ENCODE peak calls at places on chromosomes 2 and 18, in nine cellular contexts. One of them, this sample, is unnamed.

GRCh38 chr2:28387082-28387960 is 5.3 kb upstream of the FOSL2 start:
- DNase-seq in tibial artery: no peak
- DNase-seq in right lobe of liver: no peak
- DNase-seq in psoas muscle: no peak
- DNase-seq in upper lobe of right lung: no peak
- DNase-seq in A549: no peak
- DNase-seq in trophoblast cell: no peak
- DNase-seq in CD8-positive, alpha-beta memory T cell: no peak
- DNase-seq in tibial nerve: no peak
- DNase-seq in this sample: no peak

GRCh38 chr2:124816007-124816406 is 790.9 kb downstream of the CNTNAP5 start:
- DNase-seq in tibial artery: no peak
- DNase-seq in right lobe of liver: no peak
- DNase-seq in psoas muscle: no peak
- DNase-seq in upper lobe of right lung: no peak
- DNase-seq in A549: no peak
- DNase-seq in trophoblast cell: no peak
- DNase-seq in CD8-positive, alpha-beta memory T cell: no peak
- DNase-seq in tibial nerve: no peak
- DNase-seq in this sample: no peak

GRCh38 chr2:12317853-12318426 is 398.8 kb upstream of the TRIB2 start:
- DNase-seq in tibial artery: peak; percentile 75
- DNase-seq in right lobe of liver: no peak
- DNase-seq in psoas muscle: no peak
- DNase-seq in upper lobe of right lung: no peak
- DNase-seq in A549: no peak
- DNase-seq in trophoblast cell: peak; percentile 69
- DNase-seq in CD8-positive, alpha-beta memory T cell: no peak
- DNase-seq in tibial nerve: no peak
- DNase-seq in this sample: no peak

GRCh38 chr2:227147023-227147422 is 17.0 kb downstream of the COL4A4 start:
- DNase-seq in tibial artery: no peak
- DNase-seq in right lobe of liver: no peak
- DNase-seq in psoas muscle: no peak
- DNase-seq in upper lobe of right lung: no peak
- DNase-seq in A549: no peak
- DNase-seq in trophoblast cell: no peak
- DNase-seq in CD8-positive, alpha-beta memory T cell: no peak
- DNase-seq in tibial nerve: no peak
- DNase-seq in this sample: no peak

GRCh38 chr2:207073791-207074678 is 91.7 kb downstream of the KLF7 start:
- DNase-seq in tibial artery: no peak
- DNase-seq in right lobe of liver: no peak
- DNase-seq in psoas muscle: peak; percentile 48
- DNase-seq in upper lobe of right lung: no peak
- DNase-seq in A549: no peak
- DNase-seq in trophoblast cell: no peak
- DNase-seq in CD8-positive, alpha-beta memory T cell: no peak
- DNase-seq in tibial nerve: no peak
- DNase-seq in this sample: no peak

GRCh38 chr2:148455791-148456190 is 188.8 kb upstream of the EPC2 start:
- DNase-seq in tibial artery: no peak
- DNase-seq in right lobe of liver: no peak
- DNase-seq in psoas muscle: no peak
- DNase-seq in upper lobe of right lung: no peak
- DNase-seq in A549: no peak
- DNase-seq in trophoblast cell: peak; percentile 59
- DNase-seq in CD8-positive, alpha-beta memory T cell: no peak
- DNase-seq in tibial nerve: no peak
- DNase-seq in this sample: no peak

GRCh38 chr2:234869969-234870368 is 81.8 kb upstream of the SH3BP4 start:
- DNase-seq in tibial artery: no peak
- DNase-seq in right lobe of liver: no peak
- DNase-seq in psoas muscle: no peak
- DNase-seq in upper lobe of right lung: no peak
- DNase-seq in A549: no peak
- DNase-seq in trophoblast cell: no peak
- DNase-seq in CD8-positive, alpha-beta memory T cell: no peak
- DNase-seq in tibial nerve: no peak
- DNase-seq in this sample: no peak

GRCh38 chr2:20484034-20484617 is 37.3 kb downstream of the RHOB start:
- DNase-seq in tibial artery: no peak
- DNase-seq in right lobe of liver: no peak
- DNase-seq in psoas muscle: no peak
- DNase-seq in upper lobe of right lung: no peak
- DNase-seq in A549: no peak
- DNase-seq in trophoblast cell: no peak
- DNase-seq in CD8-positive, alpha-beta memory T cell: no peak
- DNase-seq in tibial nerve: no peak
- DNase-seq in this sample: no peak

GRCh38 chr2:195151711-195152110 is 505.3 kb upstream of the SLC39A10 start:
- DNase-seq in tibial artery: no peak
- DNase-seq in right lobe of liver: no peak
- DNase-seq in psoas muscle: no peak
- DNase-seq in upper lobe of right lung: no peak
- DNase-seq in A549: no peak
- DNase-seq in trophoblast cell: no peak
- DNase-seq in CD8-positive, alpha-beta memory T cell: no peak
- DNase-seq in tibial nerve: no peak
- DNase-seq in this sample: no peak

GRCh38 chr18:67778016-67778415 is 261.5 kb upstream of the DSEL start:
- DNase-seq in tibial artery: no peak
- DNase-seq in right lobe of liver: no peak
- DNase-seq in psoas muscle: no peak
- DNase-seq in upper lobe of right lung: no peak
- DNase-seq in A549: no peak
- DNase-seq in trophoblast cell: no peak
- DNase-seq in CD8-positive, alpha-beta memory T cell: no peak
- DNase-seq in tibial nerve: no peak
- DNase-seq in this sample: no peak

GRCh38 chr2:177295479-177295878 is 31.0 kb upstream of the NFE2L2 start:
- DNase-seq in tibial artery: no peak
- DNase-seq in right lobe of liver: no peak
- DNase-seq in psoas muscle: no peak
- DNase-seq in upper lobe of right lung: no peak
- DNase-seq in A549: no peak
- DNase-seq in trophoblast cell: no peak
- DNase-seq in CD8-positive, alpha-beta memory T cell: no peak
- DNase-seq in tibial nerve: no peak
- DNase-seq in this sample: no peak

GRCh38 chr2:119694994-119695521 is 16.1 kb downstream of the TMEM177 start:
- DNase-seq in tibial artery: no peak
- DNase-seq in right lobe of liver: no peak
- DNase-seq in psoas muscle: no peak
- DNase-seq in upper lobe of right lung: no peak
- DNase-seq in A549: no peak
- DNase-seq in trophoblast cell: no peak
- DNase-seq in CD8-positive, alpha-beta memory T cell: no peak
- DNase-seq in tibial nerve: no peak
- DNase-seq in this sample: no peak

DNA sequence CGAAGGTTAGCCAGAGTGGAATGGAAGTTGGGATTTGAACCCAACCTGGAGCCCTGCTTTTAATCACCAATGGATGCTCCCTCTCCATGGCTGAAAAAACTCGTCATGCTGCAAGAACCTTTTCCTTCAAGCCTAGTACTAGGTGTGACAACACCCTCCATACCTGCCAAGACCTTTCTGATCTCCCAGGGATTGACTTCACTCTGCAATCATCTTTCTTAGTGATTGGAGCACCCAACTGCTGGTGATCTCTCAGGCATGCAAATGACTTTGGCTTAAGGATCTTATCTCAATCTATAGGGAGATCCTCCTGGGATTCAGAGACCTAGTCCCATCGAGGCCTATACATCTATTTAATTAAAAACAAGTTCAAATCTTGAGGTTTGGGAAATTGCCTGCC is 23.5 kb upstream of the ITGB6 start:
- DNase-seq in tibial artery: no peak
- DNase-seq in right lobe of liver: no peak
- DNase-seq in psoas muscle: no peak
- DNase-seq in upper lobe of right lung: no peak
- DNase-seq in A549: no peak
- DNase-seq in trophoblast cell: peak; percentile 69
- DNase-seq in CD8-positive, alpha-beta memory T cell: no peak
- DNase-seq in tibial nerve: no peak
- DNase-seq in this sample: no peak
- H3K4me1 ChIP-seq in tibial artery: peaks cover 32% of the 10 kb centered on the region
- H3K4me1 ChIP-seq in right lobe of liver: no peaks in the 10 kb centered on the region
- H3K4me1 ChIP-seq in psoas muscle: peaks cover 89% of the 10 kb centered on the region
- H3K4me1 ChIP-seq in upper lobe of right lung: peaks cover 39% of the 10 kb centered on the region
- H3K4me1 ChIP-seq in A549: peaks cover 91% of the 10 kb centered on the region
- H3K4me1 ChIP-seq in trophoblast cell: peaks cover 58% of the 10 kb centered on the region
- H3K4me1 ChIP-seq in CD8-positive, alpha-beta memory T cell: no peaks in the 10 kb centered on the region
- H3K4me1 ChIP-seq in tibial nerve: peaks cover 32% of the 10 kb centered on the region
- H3K4me1 ChIP-seq in this sample: no peaks in the 10 kb centered on the region

DNA sequence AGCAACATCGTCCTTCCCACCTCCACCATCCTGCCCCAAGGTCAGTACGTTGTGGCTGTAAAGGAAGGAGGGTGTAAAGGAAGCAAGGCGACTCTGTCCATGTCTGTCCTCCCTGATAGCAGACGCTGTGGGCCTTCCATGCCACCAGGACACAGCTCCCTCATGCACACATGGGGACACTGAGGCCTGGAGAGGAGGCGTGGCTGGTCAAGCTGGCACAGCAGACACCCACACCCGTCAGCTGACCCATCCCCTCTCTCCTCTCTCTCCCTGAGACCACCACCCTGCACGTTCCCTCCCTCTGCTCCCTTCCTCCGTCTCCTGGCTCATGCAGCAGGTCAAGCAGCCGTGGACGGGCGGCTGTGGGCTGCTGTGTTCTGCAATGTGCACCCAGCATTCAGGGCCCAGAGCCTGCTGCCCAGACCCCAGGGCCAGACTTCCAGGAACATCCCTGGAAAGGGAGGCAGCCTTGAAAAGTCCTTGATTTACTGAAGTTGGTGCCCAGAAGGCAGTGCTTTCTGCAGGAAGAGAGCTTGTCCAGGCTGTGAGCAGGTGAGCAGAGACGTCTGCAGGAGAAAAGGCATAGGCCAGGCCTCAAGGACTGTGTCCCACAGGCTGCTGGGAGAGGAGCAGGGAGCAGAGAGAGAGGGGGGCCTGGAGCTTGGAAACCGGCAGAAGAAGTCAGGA is 133.6 kb downstream of the DDX1 start:
- DNase-seq in tibial artery: peak; percentile 38
- DNase-seq in right lobe of liver: no peak
- DNase-seq in psoas muscle: no peak
- DNase-seq in upper lobe of right lung: no peak
- DNase-seq in A549: no peak
- DNase-seq in trophoblast cell: no peak
- DNase-seq in CD8-positive, alpha-beta memory T cell: no peak
- DNase-seq in tibial nerve: no peak
- DNase-seq in this sample: no peak
- H3K4me3 ChIP-seq in tibial artery: no peak overlapping the region
- H3K4me3 ChIP-seq in right lobe of liver: no peak overlapping the region
- H3K4me3 ChIP-seq in psoas muscle: no peak overlapping the region
- H3K4me3 ChIP-seq in upper lobe of right lung: no peak overlapping the region
- H3K4me3 ChIP-seq in A549: no peak overlapping the region
- H3K4me3 ChIP-seq in trophoblast cell: no peak overlapping the region
- H3K4me3 ChIP-seq in CD8-positive, alpha-beta memory T cell: no peak overlapping the region
- H3K4me3 ChIP-seq in tibial nerve: no peak overlapping the region
- H3K4me3 ChIP-seq in this sample: no peak overlapping the region

GRCh38 chr2:68726100-68726499 is 8.5 kb upstream of the ARHGAP25 start:
- DNase-seq in tibial artery: no peak
- DNase-seq in right lobe of liver: no peak
- DNase-seq in psoas muscle: no peak
- DNase-seq in upper lobe of right lung: no peak
- DNase-seq in A549: no peak
- DNase-seq in trophoblast cell: no peak
- DNase-seq in CD8-positive, alpha-beta memory T cell: no peak
- DNase-seq in tibial nerve: no peak
- DNase-seq in this sample: no peak
- H3K4me1 ChIP-seq in tibial artery: no peaks in the 10 kb centered on the region
- H3K4me1 ChIP-seq in right lobe of liver: no peaks in the 10 kb centered on the region
- H3K4me1 ChIP-seq in psoas muscle: no peaks in the 10 kb centered on the region
- H3K4me1 ChIP-seq in upper lobe of right lung: peaks cover 8% of the 10 kb centered on the region
- H3K4me1 ChIP-seq in A549: peaks cover 9% of the 10 kb centered on the region
- H3K4me1 ChIP-seq in trophoblast cell: no peaks in the 10 kb centered on the region
- H3K4me1 ChIP-seq in CD8-positive, alpha-beta memory T cell: peaks cover 51% of the 10 kb centered on the region
- H3K4me1 ChIP-seq in tibial nerve: no peaks in the 10 kb centered on the region
- H3K4me1 ChIP-seq in this sample: no peaks in the 10 kb centered on the region

GRCh38 chr2:71544919-71545571 is 91.7 kb downstream of the DYSF start:
- DNase-seq in tibial artery: peak; percentile 48
- DNase-seq in right lobe of liver: no peak
- DNase-seq in psoas muscle: peak; percentile 35
- DNase-seq in upper lobe of right lung: peak; percentile 56
- DNase-seq in A549: no peak
- DNase-seq in trophoblast cell: no peak
- DNase-seq in CD8-positive, alpha-beta memory T cell: peak; percentile 13
- DNase-seq in tibial nerve: no peak
- DNase-seq in this sample: no peak

GRCh38 chr2:71547616-71548285 is 94.4 kb downstream of the DYSF start:
- DNase-seq in tibial artery: peak; percentile 56
- DNase-seq in right lobe of liver: no peak
- DNase-seq in psoas muscle: peak; percentile 24
- DNase-seq in upper lobe of right lung: peak; percentile 41
- DNase-seq in A549: no peak
- DNase-seq in trophoblast cell: no peak
- DNase-seq in CD8-positive, alpha-beta memory T cell: peak; percentile 15
- DNase-seq in tibial nerve: no peak
- DNase-seq in this sample: no peak

GRCh38 chr2:71546777-71547281 is 93.5 kb downstream of the DYSF start:
- DNase-seq in tibial artery: peak; percentile 59
- DNase-seq in right lobe of liver: no peak
- DNase-seq in psoas muscle: peak; percentile 44
- DNase-seq in upper lobe of right lung: peak; percentile 57
- DNase-seq in A549: no peak
- DNase-seq in trophoblast cell: no peak
- DNase-seq in CD8-positive, alpha-beta memory T cell: peak; percentile 44
- DNase-seq in tibial nerve: no peak
- DNase-seq in this sample: no peak

GRCh38 chr2:71546275-71546638 is 92.9 kb downstream of the DYSF start:
- DNase-seq in tibial artery: no peak
- DNase-seq in right lobe of liver: no peak
- DNase-seq in psoas muscle: no peak
- DNase-seq in upper lobe of right lung: no peak
- DNase-seq in A549: no peak
- DNase-seq in trophoblast cell: no peak
- DNase-seq in CD8-positive, alpha-beta memory T cell: peak; percentile 1
- DNase-seq in tibial nerve: no peak
- DNase-seq in this sample: no peak

DNA sequence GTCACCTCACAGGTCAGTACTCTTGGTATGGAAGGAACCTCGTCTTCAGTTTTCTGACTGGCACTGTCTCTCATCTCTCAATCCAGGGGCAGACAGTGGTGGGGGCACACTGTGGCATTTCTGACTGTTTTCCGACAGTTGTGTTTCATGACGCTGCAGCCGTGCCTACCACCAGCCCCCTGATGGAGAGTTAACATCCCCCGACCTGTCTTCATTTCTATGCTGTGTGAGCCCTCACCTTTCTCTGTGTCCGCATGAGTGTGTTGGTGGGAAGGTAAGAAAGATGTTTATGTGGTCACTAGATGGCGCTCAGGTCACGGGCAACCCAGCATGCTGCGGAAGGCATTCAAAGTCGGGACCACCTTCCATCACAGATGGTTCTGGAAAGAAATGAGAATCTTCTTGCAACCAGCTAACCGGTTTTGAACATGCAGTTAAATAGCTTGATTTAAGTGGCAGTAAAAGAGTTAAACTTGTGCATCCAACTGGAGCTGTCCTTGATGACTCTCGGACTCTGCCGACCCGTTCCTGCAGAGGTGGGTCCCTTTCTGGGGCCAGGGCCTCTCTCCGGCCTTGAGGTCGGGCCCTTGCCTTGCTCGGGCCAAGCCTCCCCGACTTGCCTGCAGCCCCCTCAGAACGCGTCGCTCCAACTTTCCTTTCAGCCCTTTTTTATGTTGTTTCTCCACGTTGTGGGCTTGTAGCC is 92.4 kb downstream of the DYSF start:
- DNase-seq in tibial artery: peak; percentile 70
- DNase-seq in right lobe of liver: no peak
- DNase-seq in psoas muscle: peak; percentile 66
- DNase-seq in upper lobe of right lung: peak; percentile 49
- DNase-seq in A549: peak; percentile 78
- DNase-seq in trophoblast cell: peak; percentile 24
- DNase-seq in CD8-positive, alpha-beta memory T cell: peak; percentile 58
- DNase-seq in tibial nerve: no peak
- DNase-seq in this sample: no peak
- H3K4me3 ChIP-seq in tibial artery: no peak overlapping the region
- H3K4me3 ChIP-seq in right lobe of liver: no peak overlapping the region
- H3K4me3 ChIP-seq in psoas muscle: peak overlapping the region; percentile 22
- H3K4me3 ChIP-seq in upper lobe of right lung: peak overlapping the region; percentile 5
- H3K4me3 ChIP-seq in A549: peak overlapping the region; percentile 16
- H3K4me3 ChIP-seq in trophoblast cell: no peak overlapping the region
- H3K4me3 ChIP-seq in CD8-positive, alpha-beta memory T cell: peak overlapping the region; percentile 32
- H3K4me3 ChIP-seq in tibial nerve: no peak overlapping the region
- H3K4me3 ChIP-seq in this sample: peak overlapping the region; percentile 2